ENCODE peak calls at places on chromosomes 1 and 21, in ten cellular contexts. J is BJ; Z is fibroblast of pulmonary artery; U is astrocyte of the spinal cord; N is AML-193; F is effector CD4-positive, alpha-beta T cell; P is T follicular helper cell; C is NCI-H1092; T is fibroblast of lung; Q is stimulated activated CD4-positive, alpha-beta T cell treated with anti-CD3 and anti-CD28 coated beads, TNF-alpha, amount 100 ng/mL, for 4 hours. E is an unnamed sample.

GRCh38 chr1:81921851-81922462 is 121.2 kb downstream of the ADGRL2 start:
- DNase-seq in J (no peak), Z (peak), U (no peak), N (no peak), F (no peak), P (no peak), C (no peak), T (no peak), Q (no peak), E (no peak)

GRCh38 chr1:9110669-9111356 is 18.1 kb downstream of the GPR157 start:
- DNase-seq in J (no peak), Z (peak), U (peak), N (peak), F (peak), P (peak), C (peak), T (peak), Q (peak), E (peak)

GRCh38 chr1:110606784-110607662 is 865 bp upstream of the KCNA2 start:
- DNase-seq in J (no peak), Z (no peak), U (no peak), N (no peak), F (no peak), P (no peak), C (no peak), T (no peak), Q (peak), E (no peak)

GRCh38 chr1:36650200-36651065 is 167.7 kb upstream of the CSF3R start:
- DNase-seq in J (no peak), Z (peak), U (peak), N (peak), F (peak), P (peak), C (peak), T (peak), Q (peak), E (peak)

GRCh38 chr1:221715321-221716169 is 26.3 kb downstream of the DUSP10 start:
- DNase-seq in J (no peak), Z (no peak), U (peak), N (no peak), F (no peak), P (no peak), C (no peak), T (peak), Q (no peak), E (no peak)

GRCh38 chr1:156502749-156503671 is 2.4 kb upstream of the MEF2D start:
- DNase-seq in J (peak), Z (peak), U (peak), N (peak), F (no peak), P (no peak), C (no peak), T (peak), Q (no peak), E (no peak)

GRCh38 chr1:10451286-10451685 is 1.5 kb downstream of the CORT start:
- DNase-seq in J (peak), Z (peak), U (peak), N (no peak), F (no peak), P (no peak), C (no peak), T (peak), Q (no peak), E (no peak)

GRCh38 chr1:230509281-230509977 is 83.3 kb upstream of the PGBD5 start:
- DNase-seq in J (peak), Z (peak), U (peak), N (no peak), F (no peak), P (no peak), C (no peak), T (peak), Q (no peak), E (no peak)

GRCh38 chr1:114668784-114669561 is 876 bp downstream of the DENND2C start:
- DNase-seq in J (peak), Z (peak), U (peak), N (no peak), F (no peak), P (no peak), C (no peak), T (peak), Q (no peak), E (peak)

GRCh38 chr1:40939320-40940059 is 40.0 kb upstream of the CTPS1 start:
- DNase-seq in J (peak), Z (peak), U (peak), N (peak), F (no peak), P (no peak), C (no peak), T (peak), Q (no peak), E (no peak)

GRCh38 chr1:209993061-209993830 is 55.2 kb downstream of the SYT14 start:
- DNase-seq in J (no peak), Z (no peak), U (no peak), N (no peak), F (no peak), P (no peak), C (no peak), T (no peak), Q (no peak), E (no peak)

GRCh38 chr1:1098656-1099425 is 17.0 kb downstream of the C1orf159 start:
- DNase-seq in J (no peak), Z (no peak), U (no peak), N (no peak), F (no peak), P (no peak), C (no peak), T (no peak), Q (no peak), E (no peak)

GRCh38 chr1:37602750-37603694 is 7.3 kb upstream of the GNL2 start:
- DNase-seq in J (no peak), Z (peak), U (peak), N (peak), F (peak), P (peak), C (peak), T (peak), Q (no peak), E (no peak)

GRCh38 chr1:206757524-206758266 is 12.9 kb upstream of the IL19 start:
- DNase-seq in J (no peak), Z (no peak), U (no peak), N (peak), F (no peak), P (peak), C (no peak), T (no peak), Q (no peak), E (no peak)

GRCh38 chr21:37915941-37916794 is at the start of gene KCNJ6:
- DNase-seq in J (no peak), Z (peak), U (peak), N (no peak), F (no peak), P (no peak), C (peak), T (peak), Q (no peak), E (no peak)

GRCh38 chr1:219876798-219877209 is 51.6 kb downstream of the SLC30A10 start:
- DNase-seq in J (no peak), Z (peak), U (peak), N (no peak), F (no peak), P (no peak), C (no peak), T (no peak), Q (no peak), E (no peak)

GRCh38 chr21:22342855-22343254 is 1344.6 kb downstream of the NCAM2 start:
- DNase-seq in J (no peak), Z (no peak), U (peak), N (no peak), F (no peak), P (no peak), C (no peak), T (no peak), Q (no peak), E (no peak)

GRCh38 chr1:228315945-228316588 is 90.6 kb downstream of the TRIM11 start:
- DNase-seq in J (no peak), Z (no peak), U (no peak), N (no peak), F (no peak), P (no peak), C (no peak), T (no peak), Q (no peak), E (no peak)

GRCh38 chr1:72643142-72643541 is 360.8 kb upstream of the NEGR1 start:
- DNase-seq in J (no peak), Z (no peak), U (no peak), N (no peak), F (no peak), P (no peak), C (no peak), T (no peak), Q (no peak), E (no peak)